ENCODE peak calls at places on chromosome 13, in seven cellular contexts. F is CD8-positive, alpha-beta T cell; U is NCI-H460; W is T1000; D is activated CD8-positive, alpha-beta T cell treated with anti-CD3 and anti-CD28 coated beads for 36 hours; G is activated CD4-positive, alpha-beta T cell treated with anti-CD3 and anti-CD28 coated beads, Interleukin-2, amount 50 U/mL, for 4 hours; V is kidney glomerular epithelial cell. Y is an unnamed sample.

GRCh38 chr13:91058066-91058465 is 289.4 kb upstream of the MIR17HG start:
- DNase-seq in F (no peak), U (no peak), W (no peak), D (no peak), G (no peak), V (peak), Y (peak)

GRCh38 chr13:62119739-62120700 is 704.4 kb upstream of the PCDH20 start:
- DNase-seq in F (no peak), U (peak), W (no peak), D (no peak), G (no peak), V (peak), Y (peak)

GRCh38 chr13:21047591-21048282 is 13.6 kb downstream of the LATS2 start:
- DNase-seq in F (no peak), U (no peak), W (no peak), D (no peak), G (no peak), V (no peak), Y (peak)

GRCh38 chr13:20016649-20017364 is 58.3 kb downstream of the ZMYM2 start:
- DNase-seq in F (no peak), U (no peak), W (no peak), D (no peak), G (no peak), V (no peak), Y (no peak)

GRCh38 chr13:114130708-114131580 is 1.5 kb downstream of the RASA3 start:
- DNase-seq in F (peak), U (peak), W (peak), D (peak), G (peak), V (peak), Y (peak)

GRCh38 chr13:112974125-112974524 is 5.1 kb downstream of the MCF2L start:
- DNase-seq in F (no peak), U (no peak), W (no peak), D (no peak), G (no peak), V (no peak), Y (no peak)

GRCh38 chr13:41427700-41428099 is 29.6 kb upstream of the RGCC start:
- DNase-seq in F (no peak), U (no peak), W (no peak), D (peak), G (no peak), V (no peak), Y (no peak)

GRCh38 chr13:44653261-44653660 is 77.1 kb upstream of the TSC22D1 start:
- DNase-seq in F (no peak), U (no peak), W (no peak), D (no peak), G (no peak), V (no peak), Y (no peak)

GRCh38 chr13:35814573-35814972 is 316.6 kb downstream of the DCLK1 start:
- DNase-seq in F (no peak), U (no peak), W (no peak), D (no peak), G (no peak), V (no peak), Y (no peak)

GRCh38 chr13:114164681-114165429 is 14.2 kb upstream of the CFAP97D2 start:
- DNase-seq in F (no peak), U (no peak), W (no peak), D (no peak), G (no peak), V (no peak), Y (no peak)

GRCh38 chr13:98214008-98214643 is 37.1 kb upstream of the RNF113B start:
- DNase-seq in F (no peak), U (no peak), W (no peak), D (no peak), G (no peak), V (peak), Y (no peak)

GRCh38 chr13:52969373-52969772 is 59.2 kb upstream of the OLFM4 start:
- DNase-seq in F (no peak), U (no peak), W (no peak), D (no peak), G (no peak), V (no peak), Y (no peak)

GRCh38 chr13:95536629-95537241 is 15.8 kb upstream of the CLDN10 start:
- DNase-seq in F (no peak), U (peak), W (no peak), D (no peak), G (no peak), V (peak), Y (peak)

GRCh38 chr13:108176685-108177274 is 38.6 kb downstream of the LIG4 start:
- DNase-seq in F (peak), U (peak), W (no peak), D (peak), G (peak), V (no peak), Y (peak)

GRCh38 chr13:46405457-46405856 is 18.4 kb upstream of the RUBCNL start:
- DNase-seq in F (no peak), U (no peak), W (no peak), D (no peak), G (no peak), V (no peak), Y (peak)